ENCODE peak calls at places on chromosomes 13 and 19, in six cellular contexts. Y is SHP77, S is fibroblast of the aortic adventitia, U is T-cell, L is GDM1, M is thoracic aorta. T is an unnamed sample.
A peak's percentile ranks its signal among the peaks of the same experiment; 100 is the strongest.

GRCh38 chr19:34253711-34254551 is 423 bp upstream of the GARRE1 start:
- DNase-seq in Y (no peak), U (peak; percentile 83), M (peak; percentile 16), L (peak; percentile 30), S (peak; percentile 35), T (no peak)

GRCh38 chr13:76832258-76832988 is 53.8 kb downstream of the KCTD12 start:
- DNase-seq in L (no peak), M (no peak), Y (peak; percentile 74), U (no peak), S (no peak), T (no peak)

GRCh38 chr13:98470920-98471319 is 106.0 kb downstream of the STK24 start:
- DNase-seq in S (no peak), Y (no peak), U (no peak), M (no peak), L (no peak), T (no peak)

GRCh38 chr13:100733261-100733660 is 58.7 kb upstream of the TMTC4 start:
- DNase-seq in Y (no peak), M (no peak), L (no peak), U (no peak), S (no peak), T (no peak)

GRCh38 chr13:50936681-50937080 is 27.1 kb downstream of the RNASEH2B start:
- DNase-seq in M (no peak), Y (no peak), U (no peak), L (no peak), S (peak; percentile 45), T (no peak)

GRCh38 chr19:48283908-48284307 is 14.0 kb downstream of the ZNF114 start:
- DNase-seq in U (no peak), S (peak; percentile 61), M (no peak), Y (no peak), L (no peak), T (no peak)

GRCh38 chr19:38543807-38544568 is 73.8 kb downstream of the MAP4K1 start:
- DNase-seq in Y (peak; percentile 91), U (peak; percentile 6), S (peak; percentile 85), L (peak; percentile 40), M (peak; percentile 27), T (no peak)

GRCh38 chr13:27006519-27007161 is 165.0 kb downstream of the USP12 start:
- DNase-seq in Y (peak; percentile 88), U (no peak), S (peak; percentile 23), L (no peak), M (no peak), T (no peak)

GRCh38 chr19:8357007-8357521 is 6.9 kb upstream of the ANGPTL4 start:
- DNase-seq in Y (no peak), L (no peak), M (no peak), S (peak; percentile 39), U (no peak), T (no peak)

GRCh38 chr19:46426506-46427162 is 2.1 kb downstream of the PNMA8C start:
- DNase-seq in S (peak; percentile 75), Y (no peak), M (no peak), U (no peak), L (no peak), T (no peak)

GRCh38 chr13:30762643-30763042 is 27.3 kb downstream of the ALOX5AP start:
- DNase-seq in Y (no peak), M (no peak), U (no peak), S (peak; percentile 25), L (no peak), T (no peak)

T was measured in T-helper 9 cell.